ENCODE peak calls at places on chromosomes 2 and 18, in seven cellular contexts. G is stimulated activated CD8-positive, alpha-beta memory T cell treated with anti-CD3 and anti-CD28 coated beads, Interleukin-7, amount 100 ng/mL, for 4 hours; D is cardiac fibroblast; X is NCI-H1694; I is DMS79 treated with DMSO at 0.1 percent for 48 hours; O is GM23338; M is NCI-H1092 treated with DMSO at 0.1 percent for 48 hours. R is an unnamed sample.

GRCh38 chr2:211144078-211144477 is 587.7 kb downstream of the CPS1 start:
- DNase-seq in G (no peak), D (peak; percentile 90), O (no peak), X (no peak), M (no peak), I (no peak), R (no peak)

GRCh38 chr2:68912732-68913131 is 40.0 kb downstream of the GKN2 start:
- DNase-seq in D (no peak), M (no peak), O (no peak), G (peak; percentile 20), I (no peak), X (no peak), R (peak; percentile 24)

GRCh38 chr2:178280261-178280852 is 86.0 kb downstream of the OSBPL6 start:
- DNase-seq in O (peak; percentile 67), D (peak; percentile 80), I (no peak), G (no peak), M (peak; percentile 10), X (peak; percentile 53), R (no peak)

GRCh38 chr2:3601561-3602271 is 6.8 kb downstream of the COLEC11 start:
- DNase-seq in I (no peak), G (no peak), D (no peak), M (no peak), X (no peak), O (no peak), R (no peak)

GRCh38 chr2:8447610-8448221 is 234.1 kb upstream of the ID2 start:
- DNase-seq in I (no peak), O (no peak), D (peak; percentile 16), M (no peak), X (no peak), G (no peak), R (no peak)

GRCh38 chr2:226891780-226892590 is 56.1 kb downstream of the RHBDD1 start:
- DNase-seq in M (no peak), D (peak; percentile 87), G (no peak), I (no peak), O (no peak), X (no peak), R (no peak)

GRCh38 chr2:191245046-191245868 is at the start of gene MYO1B:
- DNase-seq in I (peak; percentile 70), O (peak; percentile 87), X (peak; percentile 38), D (peak; percentile 76), G (no peak), M (peak; percentile 63), R (peak; percentile 86)

GRCh38 chr18:14971461-14972185 is 223.7 kb downstream of the ANKRD30B start:
- DNase-seq in G (no peak), O (no peak), X (no peak), D (peak; percentile 50), M (no peak), I (no peak), R (no peak)

GRCh38 chr18:74388227-74388626 is 68.9 kb downstream of the DIPK1C start:
- DNase-seq in D (no peak), X (no peak), M (no peak), O (no peak), G (no peak), I (no peak), R (no peak)

R was measured in mucosa of descending colon.